ENCODE peak calls at places on chromosome 21, in eight cellular contexts. S is Peyer's patch; Q is cardiac fibroblast; X is psoas muscle; A is upper lobe of right lung; N is Jurkat, Clone E6-1; R is dorsolateral prefrontal cortex; K is body of pancreas. F is an unnamed sample.

GRCh38 chr21:16713331-16714114 is 799.3 kb upstream of the CXADR start:
- DNase-seq in S (no peak), K (no peak), R (no peak), X (no peak), N (no peak), Q (peak), A (no peak), F (no peak)

GRCh38 chr21:41737656-41738324 is 29.1 kb downstream of the RIPK4 start:
- DNase-seq in N (no peak), R (no peak), A (no peak), K (no peak), Q (no peak), X (peak), S (no peak), F (no peak)

GRCh38 chr21:41684381-41685245 is 82.2 kb downstream of the RIPK4 start:
- DNase-seq in Q (peak), R (no peak), S (no peak), X (no peak), K (peak), N (no peak), A (peak), F (no peak)

GRCh38 chr21:17469727-17470126 is 43.1 kb upstream of the CXADR start:
- DNase-seq in S (no peak), A (no peak), R (no peak), N (no peak), K (no peak), X (no peak), Q (no peak), F (no peak)

GRCh38 chr21:28773036-28773435 is 219.6 kb downstream of the LTN1 start:
- DNase-seq in A (no peak), Q (peak), X (no peak), K (no peak), N (no peak), R (no peak), S (no peak), F (no peak)

GRCh38 chr21:16302851-16303282 is 573.1 kb downstream of the USP25 start:
- DNase-seq in A (no peak), N (no peak), Q (peak), K (no peak), X (peak), R (peak), S (no peak), F (no peak)

GRCh38 chr21:18298228-18298627 is 53.6 kb downstream of the CHODL start:
- DNase-seq in K (no peak), S (no peak), Q (no peak), A (no peak), X (no peak), R (no peak), N (no peak), F (no peak)

GRCh38 chr21:25845729-25846256 is 111.0 kb downstream of the GABPA start:
- DNase-seq in X (no peak), K (no peak), A (no peak), Q (no peak), R (no peak), N (no peak), S (no peak), F (no peak)

GRCh38 chr21:38841472-38841871 is 35.7 kb downstream of the ETS2 start:
- DNase-seq in S (no peak), N (no peak), A (no peak), Q (no peak), R (no peak), X (no peak), K (no peak), F (no peak)

GRCh38 chr21:41199588-41199987 is 31.6 kb downstream of the BACE2 start:
- DNase-seq in S (no peak), Q (no peak), R (no peak), A (no peak), X (no peak), N (no peak), K (no peak), F (no peak)

GRCh38 chr21:25997788-25998611 is 172.6 kb downstream of the APP start:
- DNase-seq in R (no peak), X (no peak), N (no peak), K (peak), Q (peak), A (no peak), S (no peak), F (no peak)

GRCh38 chr21:40471103-40471502 is 375.9 kb downstream of the DSCAM start:
- DNase-seq in S (no peak), K (no peak), X (no peak), N (no peak), R (no peak), A (no peak), Q (no peak), F (no peak)

GRCh38 chr21:16573581-16573980 is 843.8 kb downstream of the USP25 start:
- DNase-seq in N (no peak), K (no peak), S (no peak), R (no peak), A (no peak), Q (peak), X (no peak), F (no peak)

GRCh38 chr21:37800496-37801061 is 115.7 kb downstream of the KCNJ6 start:
- DNase-seq in K (no peak), Q (peak), S (no peak), X (no peak), R (no peak), A (no peak), N (no peak), F (no peak)

GRCh38 chr21:36859744-36860501 is 106.5 kb downstream of the HLCS start:
- DNase-seq in Q (peak), K (peak), X (peak), N (peak), S (peak), A (peak), R (no peak), F (peak)

DNA sequence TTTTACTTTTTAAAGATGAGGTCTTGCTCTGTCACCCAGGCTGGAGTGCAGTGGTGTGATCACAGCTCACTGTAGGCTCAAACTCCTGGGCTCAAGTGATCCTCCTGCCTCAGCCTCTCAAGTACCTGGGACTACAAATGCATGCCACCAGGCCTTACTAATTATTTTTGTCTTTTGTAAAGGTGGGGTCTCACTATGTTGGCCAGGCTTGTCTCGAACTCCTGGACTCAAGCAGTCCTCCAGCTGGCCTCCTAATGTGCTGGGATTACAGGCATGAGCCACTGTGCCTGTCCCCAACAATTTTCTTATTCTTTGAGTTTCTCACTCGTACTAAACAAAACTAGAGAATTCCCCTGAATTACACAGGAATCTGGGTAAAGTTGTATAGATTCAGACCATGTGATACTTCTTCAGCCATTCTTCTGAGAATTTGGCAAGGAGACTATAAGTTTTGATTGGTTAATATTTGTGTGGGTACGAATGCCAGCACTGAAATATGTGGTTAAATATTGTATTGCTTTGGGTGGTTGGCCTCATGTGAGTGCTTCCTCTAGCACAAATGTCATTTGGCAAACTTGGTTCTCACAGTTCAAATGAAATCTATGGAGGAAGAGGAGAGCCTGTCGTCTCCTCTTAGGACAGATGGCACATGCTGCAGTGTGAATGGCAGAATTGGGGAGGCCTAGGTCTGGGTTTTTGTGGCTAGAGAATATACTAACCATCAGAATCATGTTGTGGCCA is 104.9 kb downstream of the RUNX1 start:
- DNase-seq in S (no peak), X (no peak), N (peak), Q (no peak), A (no peak), R (no peak), K (no peak), F (no peak)
- H3K4me3 ChIP-seq in S (no peak), X (no peak), N (no peak), Q (no peak), A (no peak), R (no peak), K (no peak), F (no peak)

DNA sequence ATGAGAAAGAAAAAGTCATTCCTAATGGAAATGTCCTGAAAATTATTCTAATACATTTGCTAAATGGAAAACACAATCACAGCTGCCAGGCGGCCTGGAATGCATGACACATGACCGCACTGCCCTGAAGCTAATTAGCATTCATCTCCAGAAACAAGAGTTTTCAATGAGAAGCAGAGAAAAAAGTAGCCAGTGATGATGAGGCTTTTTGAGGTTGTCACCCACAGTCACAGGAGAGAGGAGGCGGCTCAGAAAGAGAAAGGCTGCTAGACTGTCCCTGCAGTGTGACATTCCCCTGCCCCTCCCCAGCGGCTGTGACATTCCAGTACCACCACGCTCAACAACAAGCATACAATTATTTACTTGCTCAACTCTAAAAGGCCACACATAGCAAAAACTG is 122.9 kb upstream of the KRTAP19-8 start:
- DNase-seq in A (no peak), S (no peak), R (peak), Q (no peak), N (no peak), X (no peak), K (no peak), F (no peak)
- H3K4me3 ChIP-seq in A (no peak), S (no peak), R (peak), Q (no peak), N (no peak), X (no peak), K (no peak), F (no peak)

DNA sequence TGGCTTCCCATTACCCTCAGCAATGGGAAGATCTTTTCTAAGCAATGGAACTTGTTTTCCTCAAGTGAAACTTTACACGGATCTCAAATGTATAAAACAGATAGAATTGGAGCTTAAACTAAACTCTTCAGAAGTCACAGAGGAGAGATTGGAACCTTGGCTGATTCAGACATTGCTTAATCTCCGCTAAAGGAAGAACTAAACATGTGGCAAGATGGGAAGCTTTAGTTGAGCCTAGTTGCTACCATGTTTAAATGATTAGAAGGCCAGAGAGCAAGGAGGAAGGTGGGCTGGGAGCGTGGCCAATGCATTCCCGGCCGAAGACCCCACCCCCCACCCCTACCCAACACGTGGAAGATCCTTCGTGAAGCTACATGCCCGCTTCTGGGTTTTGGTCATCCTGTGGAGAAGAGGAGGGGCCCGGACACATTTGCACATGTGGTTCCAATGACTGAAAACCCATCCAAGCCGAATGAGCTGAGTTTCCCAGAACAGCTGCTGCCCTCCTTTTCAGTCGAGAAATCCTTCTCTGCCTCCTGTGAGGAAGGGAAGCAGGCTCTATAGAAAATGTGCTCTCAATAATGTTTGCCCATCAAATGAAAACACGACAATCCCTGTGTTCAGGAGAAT is 164.3 kb downstream of the MIS18A start:
- DNase-seq in X (no peak), R (no peak), N (no peak), K (no peak), S (no peak), Q (no peak), A (no peak), F (no peak)
- H3K4me3 ChIP-seq in X (no peak), R (no peak), N (no peak), K (no peak), S (no peak), Q (no peak), A (no peak), F (no peak)

GRCh38 chr21:44706706-44707615 is 4.4 kb downstream of the TSPEAR start:
- DNase-seq in N (no peak), Q (no peak), S (peak), K (no peak), X (peak), A (no peak), R (no peak), F (no peak)
- H3K4me3 ChIP-seq in N (no peak), Q (no peak), S (no peak), K (no peak), X (no peak), A (no peak), R (no peak), F (no peak)

F was measured in lower lobe of right lung.